ENCODE peak calls at places on chromosomes 13 and 19, in eight cellular contexts. L, H, O, M, J, E, U and A are unnamed samples. For H3K4me1, the result is how much of the 10 kb centered on the place peaks cover.

GRCh38 chr19:1889907-1890306 is 4.6 kb upstream of the ABHD17A start:
- DNase-seq in H (no peak), J (no peak), L (no peak), M (no peak), O (no peak), E (no peak), U (no peak), A (no peak)

GRCh38 chr13:113667771-113668490 is 912 bp downstream of the GRK1 start:
- DNase-seq in U (no peak), M (peak), L (peak), O (no peak), H (no peak), E (peak), J (no peak), A (peak)

GRCh38 chr13:80215368-80215767 is 125.6 kb downstream of the SPRY2 start:
- DNase-seq in O (no peak), E (no peak), U (peak), J (no peak), M (no peak), H (no peak), L (no peak), A (no peak)

GRCh38 chr19:50759886-50760285 is 10.4 kb upstream of the GPR32 start:
- DNase-seq in O (peak), J (no peak), H (no peak), M (no peak), U (peak), E (no peak), L (no peak), A (no peak)

GRCh38 chr13:24146961-24147569 is 13.5 kb upstream of the SPATA13 start:
- DNase-seq in J (no peak), O (no peak), U (no peak), E (no peak), H (no peak), L (no peak), M (no peak), A (no peak)

GRCh38 chr19:3370214-3370720 is 3.9 kb downstream of the NFIC start:
- DNase-seq in U (peak), M (no peak), O (no peak), J (no peak), E (no peak), L (peak), H (no peak), A (no peak)

GRCh38 chr19:34879563-34879962 is 47.1 kb upstream of the ZNF30 start:
- DNase-seq in U (no peak), M (no peak), H (no peak), O (no peak), J (no peak), L (no peak), E (no peak), A (no peak)

GRCh38 chr13:50693755-50694154 is 149.7 kb downstream of the DLEU7 start:
- DNase-seq in L (no peak), M (peak), J (peak), E (peak), U (no peak), O (no peak), H (peak), A (peak)

GRCh38 chr19:11050323-11051114 is 38.7 kb upstream of the LDLR start:
- DNase-seq in L (no peak), J (no peak), M (no peak), O (no peak), E (no peak), H (no peak), U (no peak), A (no peak)

GRCh38 chr19:36876993-36877938 is 26.6 kb downstream of the ZNF345 start:
- DNase-seq in O (no peak), M (no peak), U (peak), L (no peak), E (no peak), H (no peak), J (no peak), A (no peak)

GRCh38 chr19:42132851-42133528 is 744 bp upstream of the POU2F2 start:
- DNase-seq in J (peak), H (peak), E (peak), U (no peak), O (peak), M (peak), L (peak), A (peak)

GRCh38 chr13:80297094-80297493 is 43.8 kb downstream of the SPRY2 start:
- DNase-seq in L (no peak), U (no peak), H (no peak), E (no peak), O (no peak), M (no peak), J (no peak), A (no peak)

GRCh38 chr13:41639955-41640780 is 182.8 kb downstream of the RGCC start:
- DNase-seq in L (no peak), J (no peak), U (peak), E (no peak), M (no peak), H (no peak), O (no peak), A (no peak)

GRCh38 chr19:35509861-35510625 is 3.4 kb downstream of the DMKN start:
- DNase-seq in U (peak), O (peak), J (peak), L (peak), H (peak), M (peak), E (peak), A (peak)

GRCh38 chr13:114194853-114195252 is 15.8 kb downstream of the CFAP97D2 start:
- DNase-seq in E (no peak), U (no peak), O (no peak), M (no peak), H (no peak), J (no peak), L (no peak), A (no peak)

GRCh38 chr13:33312150-33312908 is 26.8 kb upstream of the STARD13 start:
- DNase-seq in E (no peak), L (no peak), O (no peak), H (no peak), M (no peak), J (no peak), U (peak), A (no peak)

GRCh38 chr19:54297759-54298305 is 15.1 kb downstream of the LILRA5 start:
- DNase-seq in L (no peak), M (no peak), H (no peak), O (peak), E (no peak), J (no peak), U (no peak), A (no peak)

GRCh38 chr19:23410155-23410554 is 14.9 kb upstream of the ZNF91 start:
- DNase-seq in U (no peak), M (no peak), L (no peak), O (no peak), H (no peak), E (no peak), J (no peak), A (no peak)

GRCh38 chr19:31627824-31628223 is 278.6 kb upstream of the TSHZ3 start:
- DNase-seq in M (no peak), H (no peak), J (no peak), E (no peak), O (no peak), U (no peak), L (no peak), A (no peak)

GRCh38 chr13:22828081-22828480 is 352.7 kb upstream of the SGCG start:
- DNase-seq in U (no peak), H (no peak), L (no peak), E (no peak), M (no peak), J (no peak), O (no peak), A (no peak)

GRCh38 chr13:47555235-47555634 is 445.8 kb downstream of the SUCLA2 start:
- DNase-seq in L (no peak), U (peak), J (no peak), E (no peak), M (no peak), H (no peak), O (no peak), A (no peak)

GRCh38 chr13:104011505-104012270 is 945.5 kb upstream of the SLC10A2 start:
- DNase-seq in L (peak), O (no peak), M (peak), H (peak), J (no peak), E (no peak), U (no peak), A (peak)

GRCh38 chr19:246551-246950 is 44.7 kb downstream of the PLPP2 start:
- DNase-seq in E (no peak), H (peak), U (no peak), L (no peak), M (peak), J (no peak), O (no peak), A (peak)

GRCh38 chr13:67841071-67841470 is 610.9 kb upstream of the PCDH9 start:
- DNase-seq in J (no peak), U (no peak), L (no peak), M (no peak), E (no peak), O (no peak), H (no peak), A (no peak)

GRCh38 chr19:58586131-58586765 is 13.1 kb upstream of the MZF1 start:
- DNase-seq in J (no peak), L (peak), U (no peak), M (peak), O (no peak), H (peak), E (no peak), A (peak)

GRCh38 chr13:113153810-113154748 is 4.4 kb upstream of the PROZ start:
- DNase-seq in E (peak), M (peak), L (peak), J (peak), O (peak), H (peak), U (peak), A (peak)

GRCh38 chr13:36919833-36920611 is at the start of gene SMAD9:
- DNase-seq in H (peak), J (peak), E (peak), L (peak), O (peak), M (peak), U (peak), A (peak)

GRCh38 chr19:17489392-17490030 is 19.2 kb downstream of the SLC27A1 start:
- DNase-seq in M (no peak), U (no peak), O (no peak), E (no peak), J (no peak), H (no peak), L (no peak), A (peak)
- H3K27ac ChIP-seq in M (peak), U (no peak), O (peak), E (peak), J (peak), H (peak), L (no peak), A (no peak)

GRCh38 chr13:20482275-20482761 is 43.3 kb downstream of the CRYL1 start:
- DNase-seq in M (no peak), U (peak), O (no peak), L (no peak), E (no peak), J (no peak), H (no peak), A (no peak)
- H3K4me3 ChIP-seq in M (no peak), U (no peak), O (no peak), L (no peak), E (no peak), J (peak), H (no peak), A (no peak)

GRCh38 chr13:111902726-111903125 is 164.2 kb upstream of the SOX1 start:
- DNase-seq in H (no peak), L (no peak), U (no peak), O (no peak), J (no peak), M (no peak), E (no peak), A (no peak)
- H3K4me1 ChIP-seq in H (under half), L (under half), U (under half), O (under half), J (under half), M (under half), E (under half), A (under half)

DNA sequence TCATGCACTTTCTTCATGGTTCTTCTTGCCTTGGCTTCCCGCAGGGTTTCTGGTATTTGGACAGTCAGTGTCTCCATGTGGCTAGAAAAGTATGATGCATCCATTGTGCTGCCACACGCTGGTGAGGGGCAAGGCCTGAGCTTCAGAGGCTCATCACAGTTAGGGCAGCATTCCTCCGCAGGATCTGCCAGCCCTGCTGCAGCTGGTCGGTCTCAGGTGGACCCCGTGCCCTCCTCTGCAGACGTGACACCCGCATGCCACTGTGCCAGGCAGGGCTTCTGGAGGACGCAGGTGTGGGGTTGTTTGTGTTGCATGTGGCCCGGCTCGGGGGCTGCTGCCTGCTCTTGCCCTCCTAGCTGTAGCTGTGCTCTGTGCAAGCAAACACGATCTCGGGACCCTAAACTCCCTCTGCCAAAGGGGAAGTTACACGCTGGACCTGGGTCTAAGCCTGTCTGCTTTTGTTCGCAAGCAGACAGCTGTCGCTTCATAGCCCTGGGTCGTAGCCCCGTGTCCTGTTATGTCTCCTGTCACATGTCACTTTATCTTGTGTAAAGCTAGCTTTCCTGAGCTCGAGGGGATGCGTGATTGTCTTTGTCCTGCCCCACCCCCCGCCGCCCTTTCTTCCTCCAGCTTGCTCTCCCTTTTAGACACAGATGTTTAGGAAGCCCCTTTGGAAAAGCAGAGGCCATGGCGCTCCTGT is 45.3 kb downstream of the SLC7A9 start:
- DNase-seq in U (no peak), H (no peak), J (no peak), O (no peak), E (no peak), M (no peak), L (no peak), A (no peak)
- H3K27ac ChIP-seq in U (no peak), H (no peak), J (no peak), O (no peak), E (no peak), M (no peak), L (no peak), A (no peak)

DNA sequence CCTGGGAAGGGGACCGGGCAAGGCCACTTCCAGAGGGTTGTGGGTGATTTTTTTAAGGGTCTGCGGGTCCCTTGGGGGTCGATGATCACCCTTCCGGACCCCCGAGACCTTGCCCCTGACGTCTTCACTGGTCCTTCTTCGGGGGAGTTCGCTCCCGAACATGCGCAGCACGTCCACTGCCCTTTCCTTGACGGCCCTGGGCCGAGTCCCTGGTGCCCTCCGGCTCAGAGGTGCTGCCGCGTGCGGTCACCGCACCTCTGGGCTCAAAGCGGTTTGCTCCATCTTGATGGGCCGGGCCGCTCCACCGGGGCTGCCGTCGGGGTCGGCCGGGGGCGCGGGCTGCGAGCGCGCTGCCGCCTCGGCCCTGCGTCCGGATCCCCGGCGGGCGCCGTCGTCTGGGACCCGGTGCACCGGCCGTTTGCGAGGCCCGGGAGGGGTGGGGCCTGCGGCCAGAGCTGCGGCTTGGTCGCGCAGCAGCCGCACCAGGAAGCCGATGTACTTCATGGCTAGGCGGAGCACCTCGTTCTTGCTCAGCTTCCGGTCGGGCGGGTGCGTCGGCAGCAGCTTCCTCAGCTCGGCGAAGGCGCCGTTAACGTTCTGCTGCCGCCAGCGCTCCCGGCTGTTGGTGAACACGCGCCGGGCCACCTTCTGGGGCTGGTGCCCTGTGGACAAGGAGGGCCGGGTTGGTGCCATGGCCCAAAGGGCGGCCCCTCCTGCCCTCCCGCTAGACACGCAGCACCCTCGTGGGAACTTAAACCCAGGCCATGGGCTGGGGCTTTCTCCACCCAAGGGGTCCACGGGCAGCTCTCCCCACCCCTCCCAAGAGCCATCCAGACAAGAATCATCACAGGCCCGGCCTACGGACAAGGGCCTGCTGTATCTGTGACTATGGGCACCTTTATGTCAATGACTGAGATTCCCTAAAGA is 3.3 kb downstream of the LYL1 start:
- DNase-seq in L (peak), H (peak), J (peak), U (no peak), M (peak), O (no peak), E (peak), A (peak)
- H3K4me3 ChIP-seq in L (peak), H (peak), J (peak), U (no peak), M (no peak), O (no peak), E (peak), A (peak)

DNA sequence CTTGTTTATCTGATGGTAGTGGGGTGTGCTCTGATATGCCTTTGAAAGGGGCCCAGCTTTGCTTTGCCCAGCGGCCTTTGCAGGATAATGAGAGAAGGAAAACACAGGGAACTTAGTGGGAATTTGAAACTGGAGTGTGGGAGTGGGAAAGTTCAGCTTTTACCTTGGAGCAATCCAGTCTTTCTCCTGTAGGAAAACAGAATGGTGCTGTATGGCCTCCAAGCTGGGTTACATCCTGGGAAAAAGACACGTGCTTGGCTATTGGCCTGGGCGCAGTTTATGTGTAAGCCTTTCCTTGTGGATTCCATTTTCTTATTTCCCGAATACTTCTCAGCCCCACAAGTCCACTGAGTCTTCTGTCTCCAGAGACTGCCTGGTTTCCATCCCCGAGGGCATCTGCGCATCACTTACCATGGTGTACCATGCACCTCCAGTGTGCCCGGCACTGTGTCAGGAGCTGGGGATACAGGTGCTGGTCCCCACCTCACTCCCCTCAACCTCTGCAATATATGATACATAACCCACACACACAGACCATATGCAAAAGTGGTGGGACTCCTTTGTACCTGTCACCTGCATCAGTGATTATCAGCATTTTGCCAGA is 31.5 kb downstream of the ACTN4 start:
- DNase-seq in H (no peak), U (no peak), L (no peak), J (no peak), O (no peak), M (peak), E (no peak), A (no peak)
- H3K4me1 ChIP-seq in H (under half), U (half or more), L (under half), J (half or more), O (under half), M (half or more), E (half or more), A (half or more)

GRCh38 chr19:45164577-45165335 is 4.0 kb upstream of the NKPD1 start:
- DNase-seq in E (peak), O (peak), U (peak), J (peak), L (peak), H (peak), M (peak), A (peak)
- H3K27ac ChIP-seq in E (peak), O (no peak), U (no peak), J (no peak), L (no peak), H (no peak), M (no peak), A (no peak)

GRCh38 chr13:98307744-98308524 is 130.9 kb upstream of the RNF113B start:
- DNase-seq in O (no peak), M (no peak), E (peak), J (no peak), U (peak), H (peak), L (peak), A (no peak)
- H3K4me3 ChIP-seq in O (no peak), M (peak), E (peak), J (peak), U (peak), H (no peak), L (no peak), A (no peak)

DNA sequence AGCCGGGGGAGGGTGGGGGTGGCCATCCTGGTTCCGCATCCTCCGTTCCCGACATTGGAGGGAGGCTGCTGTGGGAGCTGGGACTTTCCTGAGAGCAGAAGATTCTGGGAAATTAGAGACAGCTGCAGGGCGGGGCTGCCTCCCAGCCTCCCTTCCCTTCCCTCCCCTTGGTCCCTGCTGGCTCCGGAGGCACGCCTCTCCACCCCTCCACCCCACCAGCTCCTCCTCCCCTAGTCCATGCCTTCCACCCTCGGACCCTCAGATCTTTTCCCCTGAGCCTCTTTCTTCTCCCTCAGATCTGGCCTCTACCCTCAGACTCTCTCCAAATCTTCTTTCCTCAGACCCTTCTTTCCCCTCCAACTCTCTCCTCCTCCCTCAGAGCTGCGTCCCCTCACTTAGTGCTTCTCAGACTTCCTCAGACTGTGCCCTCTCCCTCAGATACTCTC is 3.1 kb upstream of the BCL3 start:
- DNase-seq in E (peak), H (peak), L (peak), O (peak), M (peak), U (peak), J (peak), A (peak)
- H3K4me1 ChIP-seq in E (half or more), H (half or more), L (under half), O (half or more), M (under half), U (under half), J (half or more), A (under half)

GRCh38 chr13:40352807-40353562 is 313.5 kb downstream of the FOXO1 start:
- DNase-seq in H (no peak), E (no peak), M (no peak), L (peak), J (no peak), O (no peak), U (peak), A (peak)

GRCh38 chr13:40350283-40350992 is 316.0 kb downstream of the FOXO1 start:
- DNase-seq in M (no peak), L (no peak), H (no peak), E (no peak), J (no peak), O (no peak), U (peak), A (no peak)

GRCh38 chr13:40351537-40352384 is 314.7 kb downstream of the FOXO1 start:
- DNase-seq in M (no peak), L (no peak), H (no peak), U (no peak), O (no peak), E (no peak), J (no peak), A (no peak)

GRCh38 chr13:40355126-40355719 is 311.2 kb downstream of the FOXO1 start:
- DNase-seq in J (no peak), O (no peak), E (no peak), M (no peak), H (no peak), L (no peak), U (no peak), A (no peak)

DNA sequence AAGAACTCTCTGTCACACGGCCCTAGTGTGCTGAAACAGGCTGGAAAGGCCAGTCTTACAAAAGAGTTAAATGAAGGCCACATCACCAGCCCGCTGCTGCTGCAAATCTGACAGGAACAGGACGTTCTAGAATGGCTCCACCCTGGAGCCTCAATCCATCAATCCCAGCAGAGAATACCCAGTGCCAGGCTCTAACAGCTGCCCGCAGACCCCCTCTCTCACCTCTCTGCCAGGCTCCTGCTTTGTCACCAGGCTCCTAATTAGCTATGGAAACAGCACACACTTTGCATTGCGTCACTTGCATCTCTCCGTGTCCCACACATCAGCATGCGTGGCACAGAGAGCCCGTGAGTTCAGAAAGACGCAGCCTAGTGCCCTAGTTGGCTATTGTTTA is 314.1 kb downstream of the FOXO1 start:
- DNase-seq in L (no peak), U (peak), J (peak), H (peak), E (peak), O (no peak), M (no peak), A (peak)
- H3K27ac ChIP-seq in L (peak), U (no peak), J (no peak), H (peak), E (peak), O (no peak), M (no peak), A (peak)